ENCODE peak calls at places on chromosomes 11 and 22, in six cellular contexts. H is kidney, O is left ventricle myocardium inferior, F is mucosa of descending colon, S is bronchial epithelial cell, Q is cardiac muscle cell. G is an unnamed sample.

GRCh38 chr11:70908223-70908622 is 344.2 kb downstream of the SHANK2 start:
- DNase-seq in H (peak), O (no peak), F (no peak), S (no peak), Q (no peak), G (no peak)

GRCh38 chr11:23620617-23621016 is 760.3 kb upstream of the CCDC179 start:
- DNase-seq in H (no peak), O (no peak), F (no peak), S (no peak), Q (no peak), G (no peak)

GRCh38 chr11:106202935-106203620 is 125.6 kb downstream of the AASDHPPT start:
- DNase-seq in H (no peak), O (no peak), F (no peak), S (no peak), Q (peak), G (no peak)

GRCh38 chr11:99418927-99419707 is 398.4 kb downstream of the CNTN5 start:
- DNase-seq in H (no peak), O (no peak), F (no peak), S (no peak), Q (no peak), G (no peak)

GRCh38 chr11:4197112-4197511 is 102.5 kb downstream of the RRM1 start:
- DNase-seq in H (no peak), O (no peak), F (no peak), S (no peak), Q (no peak), G (no peak)

GRCh38 chr11:68727783-68728182 is 23.5 kb downstream of the TESMIN start:
- DNase-seq in H (no peak), O (no peak), F (no peak), S (no peak), Q (no peak), G (no peak)

GRCh38 chr11:124839051-124839971 is 25.9 kb upstream of the ROBO3 start:
- DNase-seq in H (peak), O (no peak), F (peak), S (no peak), Q (no peak), G (no peak)

GRCh38 chr11:73390601-73391565 is 14.7 kb downstream of the RELT start:
- DNase-seq in H (no peak), O (no peak), F (peak), S (no peak), Q (no peak), G (no peak)

GRCh38 chr22:49350441-49351121 is 477.1 kb downstream of the BRD1 start:
- DNase-seq in H (peak), O (no peak), F (no peak), S (no peak), Q (no peak), G (peak)

GRCh38 chr11:74871037-74871436 is 77.9 kb downstream of the XRRA1 start:
- DNase-seq in H (no peak), O (no peak), F (no peak), S (no peak), Q (peak), G (no peak)

GRCh38 chr22:27984001-27984695 is 65.1 kb upstream of the PITPNB start:
- DNase-seq in H (no peak), O (no peak), F (no peak), S (no peak), Q (no peak), G (no peak)

GRCh38 chr22:33921576-33922181 is 1.4 kb upstream of the LARGE1 start:
- DNase-seq in H (peak), O (peak), F (peak), S (peak), Q (peak), G (no peak)

GRCh38 chr11:118715837-118716260 is 36.4 kb upstream of the TREH start:
- DNase-seq in H (no peak), O (no peak), F (no peak), S (peak), Q (peak), G (no peak)

GRCh38 chr22:21634844-21635243 is 2.3 kb downstream of the CCDC116 start:
- DNase-seq in H (peak), O (no peak), F (no peak), S (no peak), Q (no peak), G (no peak)

GRCh38 chr22:21834869-21835268 is 32.6 kb downstream of the MAPK1 start:
- DNase-seq in H (no peak), O (no peak), F (no peak), S (peak), Q (no peak), G (no peak)

GRCh38 chr11:44456544-44457270 is 108.8 kb upstream of the CD82 start:
- DNase-seq in H (no peak), O (peak), F (no peak), S (peak), Q (no peak), G (no peak)

GRCh38 chr11:8338138-8338537 is 74.5 kb upstream of the LMO1 start:
- DNase-seq in H (no peak), O (peak), F (peak), S (no peak), Q (peak), G (no peak)

GRCh38 chr22:46336119-46337078 is 885 bp downstream of the TRMU start:
- DNase-seq in H (peak), O (peak), F (peak), S (peak), Q (peak), G (no peak)

GRCh38 chr22:43209971-43210370 is 23.0 kb upstream of the TTLL12 start:
- DNase-seq in H (no peak), O (no peak), F (no peak), S (no peak), Q (no peak), G (no peak)

GRCh38 chr11:86301742-86302091 is 323 bp upstream of the HIKESHI start:
- DNase-seq in H (no peak), O (no peak), F (no peak), S (no peak), Q (no peak), G (no peak)

GRCh38 chr11:112308651-112309050 is 48.0 kb upstream of the PLET1 start:
- DNase-seq in H (no peak), O (no peak), F (no peak), S (no peak), Q (no peak), G (no peak)

GRCh38 chr22:17243524-17243923 is 24.3 kb upstream of the ADA2 start:
- DNase-seq in H (no peak), O (no peak), F (no peak), S (peak), Q (no peak), G (no peak)

GRCh38 chr11:116431842-116432241 is 340.9 kb downstream of the BUD13 start:
- DNase-seq in H (no peak), O (no peak), F (no peak), S (no peak), Q (no peak), G (no peak)

GRCh38 chr11:74952752-74953151 is 3.7 kb downstream of the SPCS2 start:
- DNase-seq in H (no peak), O (no peak), F (no peak), S (no peak), Q (no peak), G (no peak)

GRCh38 chr11:34150494-34151151 is 45.2 kb downstream of the NAT10 start:
- DNase-seq in H (peak), O (no peak), F (no peak), S (no peak), Q (no peak), G (no peak)

GRCh38 chr11:128848815-128849455 is 18.2 kb downstream of the KCNJ1 start:
- DNase-seq in H (no peak), O (peak), F (peak), S (no peak), Q (peak), G (no peak)

GRCh38 chr11:108340958-108341357 is 118.1 kb downstream of the ATM start:
- DNase-seq in H (no peak), O (no peak), F (no peak), S (peak), Q (no peak), G (no peak)

GRCh38 chr11:35343033-35343598 is 76.2 kb downstream of the SLC1A2 start:
- DNase-seq in H (no peak), O (no peak), F (no peak), S (no peak), Q (no peak), G (no peak)

GRCh38 chr11:65885231-65885630 is 3.0 kb downstream of the FIBP start:
- DNase-seq in H (peak), O (no peak), F (peak), S (no peak), Q (no peak), G (no peak)

GRCh38 chr11:76380161-76380976 is 563 bp downstream of the THAP12 start:
- DNase-seq in H (no peak), O (no peak), F (no peak), S (peak), Q (peak), G (no peak)

GRCh38 chr11:32891657-32892354 is 805 bp upstream of the QSER1 start:
- DNase-seq in H (no peak), O (no peak), F (no peak), S (peak), Q (peak), G (no peak)

GRCh38 chr22:35995772-35996171 is 32.9 kb downstream of the RBFOX2 start:
- DNase-seq in H (peak), O (peak), F (peak), S (peak), Q (peak), G (peak)

GRCh38 chr11:12009617-12010321 is 1.3 kb upstream of the DKK3 start:
- DNase-seq in H (no peak), O (no peak), F (no peak), S (no peak), Q (no peak), G (peak)

GRCh38 chr11:1203505-1204271 is 19.2 kb upstream of the MUC5B start:
- DNase-seq in H (peak), O (peak), F (peak), S (no peak), Q (no peak), G (no peak)

GRCh38 chr11:120061761-120062560 is 76.0 kb downstream of the TRIM29 start:
- DNase-seq in H (no peak), O (no peak), F (no peak), S (no peak), Q (peak), G (no peak)

GRCh38 chr11:67983916-67984315 is 20.0 kb downstream of the UNC93B1 start:
- DNase-seq in H (no peak), O (no peak), F (no peak), S (no peak), Q (no peak), G (no peak)

GRCh38 chr22:49958462-49958921 is 2.1 kb upstream of the PIM3 start:
- DNase-seq in H (peak), O (peak), F (peak), S (no peak), Q (no peak), G (no peak)

GRCh38 chr11:93444671-93445073 is 98.5 kb downstream of the SMCO4 start:
- DNase-seq in H (no peak), O (no peak), F (no peak), S (peak), Q (peak), G (no peak)

GRCh38 chr11:126339866-126340434 is 15.5 kb upstream of the ST3GAL4 start:
- DNase-seq in H (peak), O (peak), F (no peak), S (no peak), Q (peak), G (no peak)

GRCh38 chr11:87895021-87895420 is 280.2 kb downstream of the RAB38 start:
- DNase-seq in H (no peak), O (no peak), F (no peak), S (no peak), Q (no peak), G (no peak)
- H3K4me3 ChIP-seq in H (no peak), O (no peak), F (no peak), S (no peak), Q (no peak), G (no peak)

DNA sequence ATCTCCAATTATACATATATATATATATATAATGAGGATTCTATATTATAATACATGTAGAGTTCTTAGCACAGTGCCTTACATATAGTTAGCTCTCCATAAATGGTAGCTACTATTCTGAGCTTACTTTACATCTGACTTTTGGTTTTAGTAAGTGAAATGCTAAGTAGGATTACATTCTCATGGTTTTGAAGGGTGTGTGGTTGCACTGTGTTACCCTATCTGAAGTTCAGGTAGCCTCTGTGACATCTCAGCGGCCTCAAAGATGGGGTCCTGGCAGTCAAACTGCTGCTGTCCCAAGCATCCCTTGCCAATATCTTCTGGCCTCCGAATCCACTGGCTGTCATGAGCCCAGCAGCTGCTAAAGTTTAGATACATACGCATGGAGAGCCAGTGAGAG is 34.8 kb downstream of the UBASH3B start:
- DNase-seq in H (no peak), O (no peak), F (no peak), S (no peak), Q (no peak), G (no peak)
- H3K4me3 ChIP-seq in H (no peak), O (peak), F (no peak), S (no peak), Q (no peak), G (no peak)

DNA sequence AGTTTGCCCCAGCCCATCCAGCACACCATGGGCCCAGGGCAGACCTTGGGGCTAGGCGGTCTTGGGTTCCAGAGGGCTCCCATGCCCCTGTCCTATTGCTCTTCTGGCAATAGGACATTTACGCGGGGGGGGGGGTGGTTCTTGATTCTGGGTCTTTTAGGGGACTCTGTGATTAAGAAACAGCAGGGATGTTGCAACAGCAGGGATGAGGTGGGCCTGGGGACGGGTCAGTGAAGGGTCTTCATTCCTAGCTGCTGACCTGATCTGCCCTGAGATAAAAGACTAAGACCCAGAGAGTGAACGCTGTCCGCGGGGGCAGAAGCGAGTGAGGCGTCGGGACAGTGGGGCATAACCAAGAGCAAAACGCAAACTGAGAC is 418 bp upstream of the ADAMTS15 start:
- DNase-seq in H (no peak), O (no peak), F (no peak), S (no peak), Q (no peak), G (no peak)
- H3K4me3 ChIP-seq in H (peak), O (peak), F (no peak), S (peak), Q (peak), G (peak)

GRCh38 chr11:2444301-2445106 is at the start of the genes KCNQ1 and TRPM5:
- DNase-seq in H (peak), O (peak), F (peak), S (no peak), Q (no peak), G (no peak)

GRCh38 chr11:2445107-2445947 is 519 bp downstream of the KCNQ1 start:
- DNase-seq in H (peak), O (no peak), F (peak), S (no peak), Q (no peak), G (no peak)

GRCh38 chr11:2447253-2447950 is 2.6 kb downstream of the KCNQ1 start:
- DNase-seq in H (peak), O (no peak), F (peak), S (peak), Q (no peak), G (no peak)

GRCh38 chr11:2446590-2447252 is 1.9 kb downstream of the KCNQ1 start:
- DNase-seq in H (peak), O (no peak), F (peak), S (no peak), Q (no peak), G (no peak)

GRCh38 chr11:2445948-2446551 is 1.2 kb downstream of the KCNQ1 start:
- DNase-seq in H (peak), O (no peak), F (peak), S (no peak), Q (no peak), G (no peak)
- H3K4me3 ChIP-seq in H (peak), O (peak), F (no peak), S (no peak), Q (no peak), G (no peak)

G was measured in ascending aorta.